ENCODE peak calls at places on chromosomes 2 and 18, in four cellular contexts. S is GM12891, V is K562, F is GM12878. B is an unnamed sample.
A peak's percentile ranks its signal among the peaks of the same experiment; 100 is the strongest.

GRCh38 chr2:24818721-24819167 is 25.5 kb downstream of the CENPO start:
- DNase-seq in V (no peak), S (no peak), F (no peak), B (no peak)

GRCh38 chr18:54257015-54257414 is 12.3 kb upstream of the POLI start:
- DNase-seq in S (no peak), F (no peak), V (no peak), B (peak; percentile 60)

GRCh38 chr2:225293638-225294037 is 105.9 kb upstream of the NYAP2 start:
- DNase-seq in F (no peak), V (no peak), S (no peak), B (no peak)

GRCh38 chr2:20641123-20641985 is 9.5 kb downstream of the HS1BP3 start:
- DNase-seq in V (no peak), S (no peak), F (no peak), B (no peak)

GRCh38 chr2:55518846-55519167 is 711 bp upstream of the CFAP36 start:
- DNase-seq in V (peak; percentile 25), F (no peak), S (peak; percentile 21), B (no peak)

GRCh38 chr18:22783662-22784076 is 149.5 kb upstream of the RBBP8 start:
- DNase-seq in F (no peak), S (no peak), V (no peak), B (no peak)

GRCh38 chr2:9704600-9704999 is 73.8 kb upstream of the YWHAQ start:
- DNase-seq in F (no peak), S (no peak), V (no peak), B (no peak)

GRCh38 chr2:31969178-31969577 is 41.6 kb downstream of the MEMO1 start:
- DNase-seq in F (no peak), V (no peak), S (no peak), B (no peak)

GRCh38 chr2:238220892-238221521 is 17.5 kb upstream of the ILKAP start:
- DNase-seq in F (no peak), S (no peak), V (no peak), B (no peak)

GRCh38 chr2:142682528-142682927 is 194.9 kb upstream of the KYNU start:
- DNase-seq in F (no peak), V (no peak), S (no peak), B (no peak)

GRCh38 chr2:202101049-202101579 is 28.1 kb downstream of the KIAA2012 start:
- DNase-seq in S (no peak), V (no peak), F (no peak), B (no peak)

GRCh38 chr2:31256611-31257382 is 22.8 kb downstream of the EHD3 start:
- DNase-seq in S (no peak), F (no peak), V (no peak), B (no peak)

GRCh38 chr2:53265900-53266299 is 501.7 kb upstream of the CHAC2 start:
- DNase-seq in V (no peak), F (no peak), S (no peak), B (no peak)

GRCh38 chr2:144332356-144333143 is 187.4 kb downstream of the ZEB2 start:
- DNase-seq in F (no peak), S (peak; percentile 82), V (peak; percentile 92), B (peak; percentile 49)

GRCh38 chr2:53058526-53058925 is 709.1 kb upstream of the CHAC2 start:
- DNase-seq in F (no peak), S (no peak), V (no peak), B (no peak)

GRCh38 chr2:233013027-233013461 is at the start of gene NGEF:
- DNase-seq in F (no peak), S (no peak), V (no peak), B (no peak)

GRCh38 chr18:58615150-58616132 is 13.4 kb downstream of the ALPK2 start:
- DNase-seq in F (peak; percentile 88), S (peak; percentile 25), V (no peak), B (peak; percentile 40)

GRCh38 chr18:29841631-29842030 is 1200.9 kb downstream of the DSC3 start:
- DNase-seq in V (no peak), F (no peak), S (no peak), B (no peak)

GRCh38 chr18:31684279-31685096 is at the start of gene B4GALT6:
- DNase-seq in F (no peak), S (peak; percentile 58), V (peak; percentile 16), B (peak; percentile 21)

GRCh38 chr2:190722825-190723224 is 73.9 kb downstream of the NAB1 start:
- DNase-seq in F (no peak), S (no peak), V (no peak), B (no peak)

GRCh38 chr2:188695953-188696352 is 278.2 kb upstream of the COL3A1 start:
- DNase-seq in V (no peak), F (no peak), S (no peak), B (no peak)
- TF ChIP-seq SPI1 in V (no peak), F (no peak), S (no peak), B (no peak)

GRCh38 chr2:112481050-112481527 is 867 bp upstream of the TTL start:
- DNase-seq in S (peak; percentile 78), F (peak; percentile 26), V (peak; percentile 89), B (peak; percentile 91)

GRCh38 chr2:112480540-112481049 is 1.4 kb upstream of the TTL start:
- DNase-seq in V (peak; percentile 42), F (no peak), S (peak; percentile 35), B (no peak)

GRCh38 chr2:112482309-112483046 is 522 bp downstream of the TTL start:
- DNase-seq in V (peak; percentile 49), S (peak; percentile 21), F (no peak), B (peak; percentile 44)

GRCh38 chr2:112483047-112483473 is 1.1 kb downstream of the TTL start:
- DNase-seq in V (peak; percentile 52), S (no peak), F (no peak), B (peak; percentile 60)

GRCh38 chr2:112481528-112482228 is at the start of gene TTL:
- DNase-seq in S (peak; percentile 79), V (peak; percentile 89), F (no peak), B (peak; percentile 51)
- TF ChIP-seq SPI1 in S (peak; percentile 54), V (peak; percentile 76), F (peak; percentile 35), B (peak; percentile 77)

GRCh38 chr2:85852078-85852790 is 36.6 kb downstream of the ST3GAL5 start:
- DNase-seq in F (no peak), S (no peak), V (no peak), B (no peak)

GRCh38 chr2:85850451-85850850 is 38.3 kb downstream of the ST3GAL5 start:
- DNase-seq in F (no peak), S (no peak), V (no peak), B (no peak)

GRCh38 chr2:85852979-85853498 is 35.8 kb downstream of the ST3GAL5 start:
- DNase-seq in S (no peak), V (no peak), F (peak; percentile 88), B (no peak)

GRCh38 chr2:85853499-85854165 is 35.2 kb downstream of the ST3GAL5 start:
- DNase-seq in S (no peak), F (peak; percentile 65), V (no peak), B (no peak)

GRCh38 chr2:85851253-85851955 is 37.4 kb downstream of the ST3GAL5 start:
- DNase-seq in S (no peak), F (no peak), V (no peak), B (no peak)
- TF ChIP-seq SPI1 in S (no peak), F (peak; percentile 14), V (no peak), B (no peak)

GRCh38 chr2:43486604-43487003 is 109.2 kb downstream of the THADA start:
- DNase-seq in S (no peak), V (no peak), F (no peak), B (no peak)

GRCh38 chr2:43482974-43483373 is 112.9 kb downstream of the THADA start:
- DNase-seq in V (no peak), S (no peak), F (peak; percentile 66), B (no peak)

GRCh38 chr2:43481927-43482542 is 113.8 kb downstream of the THADA start:
- DNase-seq in S (no peak), V (no peak), F (no peak), B (no peak)

GRCh38 chr2:43480874-43481273 is 115.0 kb downstream of the THADA start:
- DNase-seq in S (no peak), V (no peak), F (no peak), B (no peak)

DNA sequence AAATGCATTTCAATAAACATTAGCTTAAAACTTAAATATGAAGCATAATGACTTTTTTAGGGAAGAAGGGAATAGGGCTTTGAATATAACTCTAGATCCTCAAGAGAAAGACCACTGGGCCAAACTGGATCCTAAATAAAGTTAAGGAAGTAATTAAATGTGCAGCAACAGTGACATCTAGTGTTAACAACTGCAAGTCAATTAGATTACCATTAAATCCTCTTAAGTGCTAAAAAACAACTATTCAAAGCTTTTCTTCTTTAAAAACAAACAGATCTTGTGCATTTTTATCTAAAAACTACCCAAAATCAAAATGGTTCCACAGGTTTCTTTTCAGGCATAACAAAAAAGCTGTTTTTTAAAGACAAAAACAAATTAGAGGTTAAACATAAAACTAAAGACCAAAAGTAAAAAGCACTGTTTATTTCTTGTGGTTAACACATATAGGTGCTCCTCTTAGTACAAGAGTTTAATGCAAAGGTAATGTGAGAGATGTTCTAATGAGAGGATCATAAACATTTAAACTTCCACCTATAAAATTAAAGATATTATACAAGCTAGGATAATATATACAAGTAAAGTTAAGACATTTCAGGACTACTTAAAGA is 111.4 kb downstream of the THADA start:
- DNase-seq in V (peak; percentile 35), S (no peak), F (no peak), B (peak; percentile 57)
- TF ChIP-seq SPI1 in V (no peak), S (no peak), F (no peak), B (no peak)

GRCh38 chr2:207768891-207769596 is 662 bp downstream of the FZD5 start:
- DNase-seq in S (peak; percentile 46), V (peak; percentile 23), F (no peak), B (peak; percentile 33)

GRCh38 chr2:207765960-207766582 is 3.6 kb downstream of the FZD5 start:
- DNase-seq in S (no peak), F (no peak), V (peak; percentile 56), B (no peak)

GRCh38 chr2:207767461-207768167 is 2.1 kb downstream of the FZD5 start:
- DNase-seq in F (no peak), S (no peak), V (no peak), B (no peak)

GRCh38 chr2:207766697-207767460 is 2.8 kb downstream of the FZD5 start:
- DNase-seq in S (no peak), V (no peak), F (no peak), B (no peak)

DNA sequence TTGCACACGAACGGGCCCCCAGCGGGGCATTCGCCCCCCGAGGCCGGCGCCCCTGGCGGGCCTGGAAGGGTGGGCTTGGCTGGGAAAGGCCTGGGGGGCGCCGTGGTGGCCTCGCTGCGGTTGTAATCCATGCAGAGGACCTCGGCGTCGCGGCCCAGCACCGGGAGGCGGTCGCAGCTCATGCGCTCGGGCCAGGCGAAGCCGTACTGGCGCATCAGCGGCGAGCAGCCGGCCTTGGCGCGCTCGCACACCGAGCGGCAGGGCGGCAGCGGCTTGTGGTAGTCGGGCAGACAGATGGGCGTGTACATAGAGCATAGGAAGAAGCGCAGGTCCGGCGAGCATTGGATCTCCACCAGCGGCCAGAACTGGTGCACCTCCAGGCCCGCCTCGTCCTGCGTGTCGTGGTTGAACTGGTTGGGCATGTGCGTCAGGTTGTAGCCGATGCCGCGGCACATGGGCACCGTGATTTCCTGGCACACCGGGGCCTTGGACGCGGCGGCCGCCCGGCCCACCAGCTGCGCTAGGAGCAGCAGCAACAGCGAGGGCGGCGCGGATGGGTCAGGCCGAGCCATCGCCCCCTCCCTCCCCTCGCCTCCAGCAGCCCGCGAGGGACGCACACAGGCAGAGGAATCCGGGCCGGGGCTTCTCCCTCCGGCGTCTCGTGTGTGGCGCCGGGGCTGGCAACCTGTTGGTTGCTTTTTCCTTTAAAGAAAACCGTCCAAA is 1.4 kb downstream of the FZD5 start:
- DNase-seq in V (no peak), F (no peak), S (no peak), B (no peak)
- TF ChIP-seq SPI1 in V (no peak), F (no peak), S (no peak), B (no peak)